ENCODE peak calls at places on chromosomes 2 and 18, in nine cellular contexts. One of them, this sample, is unnamed.

GRCh38 chr18:79876497-79876896 is 75.0 kb downstream of the SLC66A2 start:
- DNase-seq in fibroblast of gingiva: no peak
- DNase-seq in neural crest cell: no peak
- DNase-seq in activated T-cell treated with anti-CD3 and anti-CD28 coated beads for 1 hour: no peak
- DNase-seq in stromal cell of bone marrow: no peak
- DNase-seq in endodermal cell: peak
- DNase-seq in fibroblast of the aortic adventitia: no peak
- DNase-seq in psoas muscle: no peak
- DNase-seq in hypothalamus: no peak
- DNase-seq in this sample: no peak

GRCh38 chr2:240591784-240592183 is 5.2 kb downstream of the CAPN10 start:
- DNase-seq in psoas muscle: peak
- DNase-seq in hypothalamus: no peak
- DNase-seq in activated T-cell treated with anti-CD3 and anti-CD28 coated beads for 1 hour: no peak
- DNase-seq in fibroblast of the aortic adventitia: no peak
- DNase-seq in stromal cell of bone marrow: no peak
- DNase-seq in neural crest cell: no peak
- DNase-seq in fibroblast of gingiva: no peak
- DNase-seq in endodermal cell: no peak
- DNase-seq in this sample: no peak

GRCh38 chr2:66834859-66835258 is 399.9 kb downstream of the MEIS1 start:
- DNase-seq in fibroblast of the aortic adventitia: no peak
- DNase-seq in stromal cell of bone marrow: no peak
- DNase-seq in neural crest cell: no peak
- DNase-seq in hypothalamus: no peak
- DNase-seq in endodermal cell: no peak
- DNase-seq in fibroblast of gingiva: no peak
- DNase-seq in activated T-cell treated with anti-CD3 and anti-CD28 coated beads for 1 hour: no peak
- DNase-seq in psoas muscle: no peak
- DNase-seq in this sample: no peak

GRCh38 chr2:45466045-45466444 is 145.0 kb downstream of the SRBD1 start:
- DNase-seq in neural crest cell: no peak
- DNase-seq in stromal cell of bone marrow: no peak
- DNase-seq in endodermal cell: peak
- DNase-seq in fibroblast of the aortic adventitia: no peak
- DNase-seq in hypothalamus: no peak
- DNase-seq in activated T-cell treated with anti-CD3 and anti-CD28 coated beads for 1 hour: no peak
- DNase-seq in fibroblast of gingiva: no peak
- DNase-seq in psoas muscle: no peak
- DNase-seq in this sample: no peak

GRCh38 chr2:205193121-205193520 is 489.2 kb upstream of the NRP2 start:
- DNase-seq in fibroblast of the aortic adventitia: no peak
- DNase-seq in activated T-cell treated with anti-CD3 and anti-CD28 coated beads for 1 hour: no peak
- DNase-seq in endodermal cell: no peak
- DNase-seq in hypothalamus: no peak
- DNase-seq in stromal cell of bone marrow: no peak
- DNase-seq in fibroblast of gingiva: no peak
- DNase-seq in neural crest cell: no peak
- DNase-seq in psoas muscle: no peak
- DNase-seq in this sample: no peak

GRCh38 chr2:74419345-74419744 is 2.1 kb downstream of the C2orf81 start:
- DNase-seq in endodermal cell: no peak
- DNase-seq in psoas muscle: no peak
- DNase-seq in fibroblast of the aortic adventitia: no peak
- DNase-seq in activated T-cell treated with anti-CD3 and anti-CD28 coated beads for 1 hour: no peak
- DNase-seq in hypothalamus: no peak
- DNase-seq in neural crest cell: no peak
- DNase-seq in fibroblast of gingiva: no peak
- DNase-seq in stromal cell of bone marrow: no peak
- DNase-seq in this sample: no peak

GRCh38 chr2:108884629-108885028 is 98.1 kb downstream of the CCDC138 start:
- DNase-seq in fibroblast of the aortic adventitia: no peak
- DNase-seq in hypothalamus: no peak
- DNase-seq in psoas muscle: no peak
- DNase-seq in stromal cell of bone marrow: no peak
- DNase-seq in activated T-cell treated with anti-CD3 and anti-CD28 coated beads for 1 hour: no peak
- DNase-seq in endodermal cell: peak
- DNase-seq in fibroblast of gingiva: no peak
- DNase-seq in neural crest cell: no peak
- DNase-seq in this sample: no peak

GRCh38 chr2:140808816-140809215 is 1322.0 kb downstream of the LRP1B start:
- DNase-seq in neural crest cell: no peak
- DNase-seq in endodermal cell: no peak
- DNase-seq in hypothalamus: no peak
- DNase-seq in psoas muscle: no peak
- DNase-seq in fibroblast of the aortic adventitia: no peak
- DNase-seq in stromal cell of bone marrow: no peak
- DNase-seq in activated T-cell treated with anti-CD3 and anti-CD28 coated beads for 1 hour: no peak
- DNase-seq in fibroblast of gingiva: no peak
- DNase-seq in this sample: no peak

GRCh38 chr18:75439356-75439755 is 11.9 kb upstream of the SMIM21 start:
- DNase-seq in activated T-cell treated with anti-CD3 and anti-CD28 coated beads for 1 hour: no peak
- DNase-seq in endodermal cell: no peak
- DNase-seq in fibroblast of gingiva: no peak
- DNase-seq in neural crest cell: no peak
- DNase-seq in hypothalamus: no peak
- DNase-seq in psoas muscle: no peak
- DNase-seq in fibroblast of the aortic adventitia: no peak
- DNase-seq in stromal cell of bone marrow: no peak
- DNase-seq in this sample: no peak

GRCh38 chr2:2729246-2729645 is 398.2 kb upstream of the MYT1L start:
- DNase-seq in activated T-cell treated with anti-CD3 and anti-CD28 coated beads for 1 hour: no peak
- DNase-seq in psoas muscle: no peak
- DNase-seq in endodermal cell: no peak
- DNase-seq in fibroblast of the aortic adventitia: no peak
- DNase-seq in stromal cell of bone marrow: no peak
- DNase-seq in hypothalamus: no peak
- DNase-seq in fibroblast of gingiva: no peak
- DNase-seq in neural crest cell: no peak
- DNase-seq in this sample: no peak

GRCh38 chr2:112152476-112153178 is 14.4 kb downstream of the FBLN7 start:
- DNase-seq in stromal cell of bone marrow: no peak
- DNase-seq in hypothalamus: no peak
- DNase-seq in fibroblast of gingiva: no peak
- DNase-seq in neural crest cell: no peak
- DNase-seq in fibroblast of the aortic adventitia: no peak
- DNase-seq in activated T-cell treated with anti-CD3 and anti-CD28 coated beads for 1 hour: no peak
- DNase-seq in endodermal cell: peak
- DNase-seq in psoas muscle: no peak
- DNase-seq in this sample: no peak

GRCh38 chr2:133591164-133591563 is 22.9 kb upstream of the NCKAP5 start:
- DNase-seq in stromal cell of bone marrow: peak
- DNase-seq in neural crest cell: no peak
- DNase-seq in activated T-cell treated with anti-CD3 and anti-CD28 coated beads for 1 hour: no peak
- DNase-seq in fibroblast of the aortic adventitia: peak
- DNase-seq in fibroblast of gingiva: no peak
- DNase-seq in hypothalamus: peak
- DNase-seq in psoas muscle: peak
- DNase-seq in endodermal cell: no peak
- DNase-seq in this sample: no peak

GRCh38 chr2:148358375-148358774 is 286.2 kb upstream of the EPC2 start:
- DNase-seq in fibroblast of the aortic adventitia: no peak
- DNase-seq in neural crest cell: no peak
- DNase-seq in hypothalamus: no peak
- DNase-seq in fibroblast of gingiva: no peak
- DNase-seq in activated T-cell treated with anti-CD3 and anti-CD28 coated beads for 1 hour: no peak
- DNase-seq in stromal cell of bone marrow: no peak
- DNase-seq in endodermal cell: peak
- DNase-seq in psoas muscle: no peak
- DNase-seq in this sample: no peak

GRCh38 chr18:23879544-23879943 is 135.0 kb upstream of the TTC39C start:
- DNase-seq in activated T-cell treated with anti-CD3 and anti-CD28 coated beads for 1 hour: no peak
- DNase-seq in neural crest cell: no peak
- DNase-seq in endodermal cell: no peak
- DNase-seq in stromal cell of bone marrow: no peak
- DNase-seq in fibroblast of the aortic adventitia: no peak
- DNase-seq in fibroblast of gingiva: no peak
- DNase-seq in psoas muscle: no peak
- DNase-seq in hypothalamus: no peak
- DNase-seq in this sample: no peak

GRCh38 chr2:157500334-157500733 is 56.4 kb upstream of the CYTIP start:
- DNase-seq in fibroblast of gingiva: no peak
- DNase-seq in hypothalamus: no peak
- DNase-seq in psoas muscle: no peak
- DNase-seq in activated T-cell treated with anti-CD3 and anti-CD28 coated beads for 1 hour: no peak
- DNase-seq in fibroblast of the aortic adventitia: no peak
- DNase-seq in endodermal cell: no peak
- DNase-seq in stromal cell of bone marrow: no peak
- DNase-seq in neural crest cell: no peak
- DNase-seq in this sample: no peak

GRCh38 chr2:190343170-190343499 is 254 bp upstream of the INPP1 start:
- DNase-seq in endodermal cell: no peak
- DNase-seq in psoas muscle: no peak
- DNase-seq in activated T-cell treated with anti-CD3 and anti-CD28 coated beads for 1 hour: no peak
- DNase-seq in fibroblast of the aortic adventitia: no peak
- DNase-seq in stromal cell of bone marrow: no peak
- DNase-seq in neural crest cell: no peak
- DNase-seq in fibroblast of gingiva: no peak
- DNase-seq in hypothalamus: no peak
- DNase-seq in this sample: no peak

GRCh38 chr18:63444567-63444966 is 22.3 kb upstream of the VPS4B start:
- DNase-seq in hypothalamus: no peak
- DNase-seq in endodermal cell: no peak
- DNase-seq in activated T-cell treated with anti-CD3 and anti-CD28 coated beads for 1 hour: no peak
- DNase-seq in psoas muscle: no peak
- DNase-seq in fibroblast of gingiva: peak
- DNase-seq in neural crest cell: no peak
- DNase-seq in stromal cell of bone marrow: peak
- DNase-seq in fibroblast of the aortic adventitia: peak
- DNase-seq in this sample: peak

GRCh38 chr18:13545514-13545913 is 180.8 kb downstream of the FAM210A start:
- DNase-seq in hypothalamus: no peak
- DNase-seq in endodermal cell: no peak
- DNase-seq in stromal cell of bone marrow: no peak
- DNase-seq in fibroblast of gingiva: no peak
- DNase-seq in neural crest cell: no peak
- DNase-seq in psoas muscle: no peak
- DNase-seq in fibroblast of the aortic adventitia: no peak
- DNase-seq in activated T-cell treated with anti-CD3 and anti-CD28 coated beads for 1 hour: no peak
- DNase-seq in this sample: no peak

GRCh38 chr18:23636041-23636399 is 26.7 kb downstream of the ANKRD29 start:
- DNase-seq in stromal cell of bone marrow: no peak
- DNase-seq in hypothalamus: no peak
- DNase-seq in fibroblast of gingiva: no peak
- DNase-seq in fibroblast of the aortic adventitia: no peak
- DNase-seq in endodermal cell: no peak
- DNase-seq in psoas muscle: no peak
- DNase-seq in neural crest cell: no peak
- DNase-seq in activated T-cell treated with anti-CD3 and anti-CD28 coated beads for 1 hour: no peak
- DNase-seq in this sample: no peak

GRCh38 chr2:30789670-30790210 is 17.5 kb downstream of the CAPN13 start:
- DNase-seq in endodermal cell: peak
- DNase-seq in psoas muscle: no peak
- DNase-seq in activated T-cell treated with anti-CD3 and anti-CD28 coated beads for 1 hour: no peak
- DNase-seq in stromal cell of bone marrow: no peak
- DNase-seq in fibroblast of gingiva: no peak
- DNase-seq in fibroblast of the aortic adventitia: no peak
- DNase-seq in hypothalamus: no peak
- DNase-seq in neural crest cell: no peak
- DNase-seq in this sample: no peak

GRCh38 chr2:11071207-11071606 is 84.1 kb upstream of the SLC66A3 start:
- DNase-seq in activated T-cell treated with anti-CD3 and anti-CD28 coated beads for 1 hour: no peak
- DNase-seq in psoas muscle: no peak
- DNase-seq in hypothalamus: no peak
- DNase-seq in neural crest cell: no peak
- DNase-seq in endodermal cell: peak
- DNase-seq in stromal cell of bone marrow: peak
- DNase-seq in fibroblast of gingiva: no peak
- DNase-seq in fibroblast of the aortic adventitia: peak
- DNase-seq in this sample: no peak

GRCh38 chr18:48441405-48441881 is 32.3 kb upstream of the ZBTB7C start:
- DNase-seq in neural crest cell: no peak
- DNase-seq in fibroblast of gingiva: peak
- DNase-seq in stromal cell of bone marrow: no peak
- DNase-seq in endodermal cell: no peak
- DNase-seq in fibroblast of the aortic adventitia: peak
- DNase-seq in hypothalamus: no peak
- DNase-seq in psoas muscle: peak
- DNase-seq in activated T-cell treated with anti-CD3 and anti-CD28 coated beads for 1 hour: no peak
- DNase-seq in this sample: no peak